ENCODE peak calls at places on chromosomes 13 and 19, in seven cellular contexts. One of them, this sample, is unnamed. For H3K4me1, the result is how much of the 10 kb centered on the place peaks cover.

GRCh38 chr19:37991841-37992248 is 84.8 kb downstream of the SIPA1L3 start:
- DNase-seq in hepatocyte: no peak
- DNase-seq in mammary epithelial cell: peak
- DNase-seq in neural progenitor cell: no peak
- DNase-seq in upper lobe of left lung: peak
- DNase-seq in endodermal cell: peak
- DNase-seq in GM23338: no peak
- DNase-seq in this sample: no peak

GRCh38 chr19:277581-278165 is 13.5 kb downstream of the PLPP2 start:
- DNase-seq in hepatocyte: peak
- DNase-seq in mammary epithelial cell: no peak
- DNase-seq in neural progenitor cell: peak
- DNase-seq in upper lobe of left lung: no peak
- DNase-seq in endodermal cell: peak
- DNase-seq in GM23338: peak
- DNase-seq in this sample: no peak

GRCh38 chr13:99585609-99586008 is 84.3 kb downstream of the TM9SF2 start:
- DNase-seq in hepatocyte: no peak
- DNase-seq in mammary epithelial cell: no peak
- DNase-seq in neural progenitor cell: no peak
- DNase-seq in upper lobe of left lung: no peak
- DNase-seq in endodermal cell: no peak
- DNase-seq in GM23338: no peak
- DNase-seq in this sample: no peak

GRCh38 chr19:46000497-46001246 is 5.4 kb downstream of the CCDC61 start:
- DNase-seq in hepatocyte: peak
- DNase-seq in mammary epithelial cell: no peak
- DNase-seq in neural progenitor cell: peak
- DNase-seq in upper lobe of left lung: peak
- DNase-seq in endodermal cell: peak
- DNase-seq in GM23338: peak
- DNase-seq in this sample: peak

GRCh38 chr13:77168232-77168631 is 141.3 kb upstream of the FBXL3 start:
- DNase-seq in hepatocyte: peak
- DNase-seq in mammary epithelial cell: peak
- DNase-seq in neural progenitor cell: no peak
- DNase-seq in upper lobe of left lung: no peak
- DNase-seq in endodermal cell: no peak
- DNase-seq in GM23338: no peak
- DNase-seq in this sample: no peak

GRCh38 chr13:41905600-41906254 is 55.2 kb downstream of the VWA8 start:
- DNase-seq in hepatocyte: peak
- DNase-seq in mammary epithelial cell: peak
- DNase-seq in neural progenitor cell: peak
- DNase-seq in upper lobe of left lung: no peak
- DNase-seq in endodermal cell: no peak
- DNase-seq in GM23338: peak
- DNase-seq in this sample: no peak

GRCh38 chr13:105031306-105031705 is 1504.2 kb downstream of the EFNB2 start:
- DNase-seq in hepatocyte: no peak
- DNase-seq in mammary epithelial cell: no peak
- DNase-seq in neural progenitor cell: no peak
- DNase-seq in upper lobe of left lung: no peak
- DNase-seq in endodermal cell: no peak
- DNase-seq in GM23338: no peak
- DNase-seq in this sample: no peak

GRCh38 chr13:75704942-75705320 is 68.8 kb downstream of the LMO7 start:
- DNase-seq in hepatocyte: no peak
- DNase-seq in mammary epithelial cell: peak
- DNase-seq in neural progenitor cell: no peak
- DNase-seq in upper lobe of left lung: peak
- DNase-seq in endodermal cell: no peak
- DNase-seq in GM23338: peak
- DNase-seq in this sample: no peak

GRCh38 chr19:55913643-55914268 is 18.4 kb downstream of the NLRP13 start:
- DNase-seq in hepatocyte: no peak
- DNase-seq in mammary epithelial cell: no peak
- DNase-seq in neural progenitor cell: no peak
- DNase-seq in upper lobe of left lung: no peak
- DNase-seq in endodermal cell: peak
- DNase-seq in GM23338: no peak
- DNase-seq in this sample: peak

GRCh38 chr19:29478578-29479565 is 46.9 kb upstream of the VSTM2B start:
- DNase-seq in hepatocyte: peak
- DNase-seq in mammary epithelial cell: no peak
- DNase-seq in neural progenitor cell: peak
- DNase-seq in upper lobe of left lung: no peak
- DNase-seq in endodermal cell: peak
- DNase-seq in GM23338: peak
- DNase-seq in this sample: peak

GRCh38 chr13:98839826-98840769 is 87.6 kb upstream of the SLC15A1 start:
- DNase-seq in hepatocyte: peak
- DNase-seq in mammary epithelial cell: peak
- DNase-seq in neural progenitor cell: peak
- DNase-seq in upper lobe of left lung: peak
- DNase-seq in endodermal cell: peak
- DNase-seq in GM23338: peak
- DNase-seq in this sample: peak

GRCh38 chr13:110616103-110617101 is 1.1 kb downstream of the NAXD start:
- DNase-seq in hepatocyte: peak
- DNase-seq in mammary epithelial cell: peak
- DNase-seq in neural progenitor cell: peak
- DNase-seq in upper lobe of left lung: peak
- DNase-seq in endodermal cell: peak
- DNase-seq in GM23338: peak
- DNase-seq in this sample: no peak

GRCh38 chr13:112454648-112455334 is 78.6 kb downstream of the SPACA7 start:
- DNase-seq in hepatocyte: no peak
- DNase-seq in mammary epithelial cell: no peak
- DNase-seq in neural progenitor cell: no peak
- DNase-seq in upper lobe of left lung: peak
- DNase-seq in endodermal cell: no peak
- DNase-seq in GM23338: no peak
- DNase-seq in this sample: no peak

GRCh38 chr19:2610637-2611482 is 91.6 kb downstream of the GNG7 start:
- DNase-seq in hepatocyte: peak
- DNase-seq in mammary epithelial cell: peak
- DNase-seq in neural progenitor cell: peak
- DNase-seq in upper lobe of left lung: peak
- DNase-seq in endodermal cell: peak
- DNase-seq in GM23338: peak
- DNase-seq in this sample: peak

GRCh38 chr19:7415163-7415856 is 66.6 kb downstream of the ARHGEF18 start:
- DNase-seq in hepatocyte: peak
- DNase-seq in mammary epithelial cell: no peak
- DNase-seq in neural progenitor cell: no peak
- DNase-seq in upper lobe of left lung: peak
- DNase-seq in endodermal cell: no peak
- DNase-seq in GM23338: peak
- DNase-seq in this sample: no peak

DNA sequence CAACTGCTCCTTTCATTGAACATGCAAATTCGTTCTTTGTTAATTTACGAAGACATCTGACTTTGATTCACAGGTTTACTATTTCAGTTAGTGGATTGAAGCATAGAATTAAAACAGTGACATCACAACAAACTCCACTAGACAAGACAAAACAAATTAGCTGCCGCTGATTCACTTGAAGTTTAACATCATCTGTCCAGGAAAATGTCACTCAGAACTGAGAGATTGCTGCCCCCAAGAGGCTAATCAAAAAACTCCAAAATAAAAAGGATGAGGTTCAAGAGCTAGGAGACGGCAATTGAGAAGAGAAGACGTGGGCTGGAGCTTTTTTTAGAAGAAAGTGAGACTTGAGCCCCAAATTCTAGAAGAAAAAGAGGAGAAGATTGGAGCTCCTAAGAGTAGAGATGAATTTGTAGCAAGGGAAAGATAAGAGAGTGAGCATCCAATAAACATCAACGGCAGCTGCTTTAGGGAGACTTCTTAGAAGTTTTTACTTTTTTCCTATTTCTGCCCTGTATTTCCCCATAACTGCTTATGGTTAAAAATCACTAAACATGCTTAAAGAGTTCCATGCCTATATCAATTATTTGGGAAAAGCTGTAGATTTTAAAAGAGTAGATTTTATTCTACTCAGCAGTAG is 40.8 kb upstream of the TPP2 start:
- DNase-seq in hepatocyte: peak
- DNase-seq in mammary epithelial cell: peak
- DNase-seq in neural progenitor cell: peak
- DNase-seq in upper lobe of left lung: no peak
- DNase-seq in endodermal cell: no peak
- DNase-seq in GM23338: peak
- DNase-seq in this sample: peak
- TF ChIP-seq CTCF in hepatocyte: peak
- TF ChIP-seq CTCF in mammary epithelial cell: peak
- TF ChIP-seq CTCF in neural progenitor cell: peak
- TF ChIP-seq CTCF in upper lobe of left lung: no peak
- TF ChIP-seq CTCF in endodermal cell: peak
- TF ChIP-seq CTCF in GM23338: peak
- TF ChIP-seq CTCF in this sample: peak

GRCh38 chr19:12938536-12939291 is at the start of gene CALR:
- DNase-seq in hepatocyte: peak
- DNase-seq in mammary epithelial cell: peak
- DNase-seq in neural progenitor cell: peak
- DNase-seq in upper lobe of left lung: no peak
- DNase-seq in endodermal cell: no peak
- DNase-seq in GM23338: no peak
- DNase-seq in this sample: peak
- H3K4me1 ChIP-seq in hepatocyte: under half
- H3K4me1 ChIP-seq in mammary epithelial cell: under half
- H3K4me1 ChIP-seq in neural progenitor cell: under half
- H3K4me1 ChIP-seq in upper lobe of left lung: under half
- H3K4me1 ChIP-seq in endodermal cell: under half
- H3K4me1 ChIP-seq in GM23338: under half
- H3K4me1 ChIP-seq in this sample: under half

DNA sequence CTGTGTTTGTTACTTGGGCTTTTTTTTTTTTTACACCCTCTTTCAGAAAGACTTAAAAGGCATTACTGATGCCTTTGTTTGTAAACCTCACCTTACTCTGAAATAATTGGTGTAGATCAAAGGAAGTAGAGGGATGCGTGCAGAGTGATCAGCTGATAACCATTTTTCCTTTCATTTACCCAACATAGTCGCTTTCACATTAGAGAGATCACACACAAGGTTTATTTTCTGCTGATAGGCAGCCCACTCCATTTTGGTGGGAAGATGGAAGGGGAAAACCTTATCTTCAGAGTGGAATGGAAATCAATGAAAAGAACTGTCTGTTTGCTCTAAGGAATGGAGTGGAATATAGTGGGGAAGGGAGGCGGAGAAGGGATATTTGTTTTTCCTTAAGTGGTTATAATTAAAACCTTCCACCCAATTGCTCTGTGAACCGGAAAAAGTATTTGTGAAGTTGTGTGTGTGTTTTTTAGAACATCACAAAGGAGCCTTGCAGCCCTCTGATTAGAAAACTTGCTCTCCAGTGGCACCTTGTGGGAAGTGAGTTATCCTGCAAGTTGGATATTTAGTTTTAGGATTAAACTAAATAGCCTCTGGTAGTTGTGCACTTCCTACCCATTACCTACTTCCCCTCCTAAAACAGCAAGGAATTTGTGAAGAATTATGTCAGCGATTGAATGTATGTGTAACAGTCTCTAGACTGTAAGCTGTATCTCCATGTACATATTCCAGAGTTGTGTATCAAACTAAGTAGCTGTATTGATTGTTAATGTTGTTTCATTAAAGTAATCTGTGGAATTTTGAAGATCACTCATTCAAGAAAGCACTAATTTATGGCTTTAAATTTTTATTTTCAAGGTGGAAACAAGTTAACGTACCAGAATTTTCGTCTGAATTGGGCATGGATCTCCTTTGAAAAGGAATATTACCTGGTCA is 76.8 kb downstream of the FREM2 start:
- DNase-seq in hepatocyte: peak
- DNase-seq in mammary epithelial cell: peak
- DNase-seq in neural progenitor cell: peak
- DNase-seq in upper lobe of left lung: peak
- DNase-seq in endodermal cell: peak
- DNase-seq in GM23338: peak
- DNase-seq in this sample: peak
- H3K4me3 ChIP-seq in hepatocyte: no peak
- H3K4me3 ChIP-seq in mammary epithelial cell: no peak
- H3K4me3 ChIP-seq in neural progenitor cell: peak
- H3K4me3 ChIP-seq in upper lobe of left lung: no peak
- H3K4me3 ChIP-seq in endodermal cell: no peak
- H3K4me3 ChIP-seq in GM23338: no peak
- H3K4me3 ChIP-seq in this sample: no peak

GRCh38 chr19:47377208-47377701 is 28.1 kb downstream of the DHX34 start:
- DNase-seq in hepatocyte: no peak
- DNase-seq in mammary epithelial cell: no peak
- DNase-seq in neural progenitor cell: no peak
- DNase-seq in upper lobe of left lung: no peak
- DNase-seq in endodermal cell: no peak
- DNase-seq in GM23338: no peak
- DNase-seq in this sample: no peak

GRCh38 chr19:47378246-47378645 is 29.1 kb downstream of the DHX34 start:
- DNase-seq in hepatocyte: no peak
- DNase-seq in mammary epithelial cell: no peak
- DNase-seq in neural progenitor cell: no peak
- DNase-seq in upper lobe of left lung: no peak
- DNase-seq in endodermal cell: no peak
- DNase-seq in GM23338: no peak
- DNase-seq in this sample: no peak

GRCh38 chr19:47379398-47379938 is 30.4 kb downstream of the DHX34 start:
- DNase-seq in hepatocyte: no peak
- DNase-seq in mammary epithelial cell: no peak
- DNase-seq in neural progenitor cell: no peak
- DNase-seq in upper lobe of left lung: no peak
- DNase-seq in endodermal cell: no peak
- DNase-seq in GM23338: no peak
- DNase-seq in this sample: no peak

GRCh38 chr19:47376589-47377144 is 27.6 kb downstream of the DHX34 start:
- DNase-seq in hepatocyte: no peak
- DNase-seq in mammary epithelial cell: no peak
- DNase-seq in neural progenitor cell: no peak
- DNase-seq in upper lobe of left lung: no peak
- DNase-seq in endodermal cell: no peak
- DNase-seq in GM23338: no peak
- DNase-seq in this sample: no peak

GRCh38 chr19:47377801-47378200 is 28.7 kb downstream of the DHX34 start:
- DNase-seq in hepatocyte: no peak
- DNase-seq in mammary epithelial cell: no peak
- DNase-seq in neural progenitor cell: no peak
- DNase-seq in upper lobe of left lung: no peak
- DNase-seq in endodermal cell: no peak
- DNase-seq in GM23338: no peak
- DNase-seq in this sample: no peak
- TF ChIP-seq CTCF in hepatocyte: no peak
- TF ChIP-seq CTCF in mammary epithelial cell: no peak
- TF ChIP-seq CTCF in neural progenitor cell: no peak
- TF ChIP-seq CTCF in upper lobe of left lung: no peak
- TF ChIP-seq CTCF in endodermal cell: peak
- TF ChIP-seq CTCF in GM23338: no peak
- TF ChIP-seq CTCF in this sample: no peak